ENCODE peak calls at places on chromosomes 12 and 14, in five cellular contexts. Y is spleen, C is uterus, B is A549, D is dorsolateral prefrontal cortex. Z is an unnamed sample.

GRCh38 chr12:119156401-119156800 is 22.3 kb upstream of the HSPB8 start:
- DNase-seq in Y (peak; percentile 71), C (no peak), B (peak; percentile 11), D (no peak), Z (no peak)

GRCh38 chr14:68683326-68683725 is 109.5 kb downstream of the ZFP36L1 start:
- DNase-seq in Y (no peak), C (no peak), B (no peak), D (no peak), Z (no peak)

GRCh38 chr14:34874386-34875030 is 652 bp downstream of the BAZ1A start:
- DNase-seq in Y (peak; percentile 94), C (peak; percentile 37), B (peak; percentile 68), D (no peak), Z (peak; percentile 57)

GRCh38 chr12:130041983-130042812 is 120.1 kb upstream of the FZD10 start:
- DNase-seq in Y (peak; percentile 73), C (no peak), B (no peak), D (peak; percentile 75), Z (peak; percentile 67)

GRCh38 chr12:93689076-93689834 is 12.1 kb downstream of the CRADD start:
- DNase-seq in Y (no peak), C (no peak), B (no peak), D (no peak), Z (no peak)

GRCh38 chr12:111298583-111299436 is 70.1 kb downstream of the PHETA1 start:
- DNase-seq in Y (peak; percentile 84), C (no peak), B (peak; percentile 64), D (no peak), Z (peak; percentile 52)

GRCh38 chr12:14902465-14902864 is 16.8 kb upstream of the MGP start:
- DNase-seq in Y (no peak), C (no peak), B (no peak), D (no peak), Z (no peak)

GRCh38 chr12:100169345-100169744 is 26.7 kb upstream of the BLTP3B start:
- DNase-seq in Y (no peak), C (no peak), B (no peak), D (no peak), Z (no peak)

GRCh38 chr12:31728289-31728916 is 418 bp downstream of the AMN1 start:
- DNase-seq in Y (no peak), C (no peak), B (peak; percentile 52), D (peak; percentile 54), Z (peak; percentile 73)

GRCh38 chr14:44029933-44030332 is 477.1 kb downstream of the FSCB start:
- DNase-seq in Y (no peak), C (no peak), B (no peak), D (no peak), Z (no peak)

GRCh38 chr12:91037301-91037700 is 20.5 kb downstream of the KERA start:
- DNase-seq in Y (no peak), C (no peak), B (no peak), D (no peak), Z (no peak)

GRCh38 chr14:92451245-92451644 is 62.3 kb upstream of the RIN3 start:
- DNase-seq in Y (peak; percentile 44), C (no peak), B (no peak), D (no peak), Z (no peak)

DNA sequence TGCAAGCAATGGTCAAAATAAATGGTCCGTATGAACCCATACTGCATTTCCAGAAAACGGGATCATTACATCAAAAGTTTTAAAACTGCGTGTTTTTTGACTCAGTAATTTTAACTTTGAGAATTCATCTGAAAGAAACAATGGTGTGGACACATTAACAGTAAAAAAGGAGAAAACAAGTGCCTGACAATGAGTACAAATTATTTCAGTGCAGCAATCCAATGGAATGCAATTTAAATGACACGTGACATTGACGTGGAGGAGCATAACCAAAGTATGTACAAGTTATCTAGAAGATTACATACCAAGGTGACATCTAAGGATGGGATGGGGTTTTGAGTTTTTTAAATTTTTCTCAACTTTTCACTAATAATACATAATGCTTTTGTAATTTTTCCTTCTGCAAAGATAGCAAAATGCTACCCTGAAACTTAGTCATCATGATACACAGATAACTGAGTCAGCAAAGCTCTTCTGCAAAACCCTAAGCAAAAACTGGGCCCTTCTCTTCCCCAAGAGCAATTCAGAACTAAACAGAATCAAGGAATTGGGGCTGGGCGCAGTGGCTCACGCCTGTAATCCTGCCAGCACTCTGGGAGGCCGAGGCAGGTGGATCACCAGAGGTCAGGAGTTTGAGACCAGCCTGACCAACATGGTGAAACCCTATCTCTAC is 20.4 kb downstream of the HNRNPC start:
- DNase-seq in Y (no peak), C (no peak), B (no peak), D (no peak), Z (no peak)
- H3K27ac ChIP-seq in Y (no peak overlapping the region), C (no peak overlapping the region), B (no peak overlapping the region), D (no peak overlapping the region), Z (no peak overlapping the region)

GRCh38 chr12:97854477-97854876 is 391.9 kb downstream of the RMST start:
- DNase-seq in Y (no peak), C (no peak), B (no peak), D (no peak), Z (no peak)
- TF ChIP-seq CTCF in Y (no peak), C (no peak), B (no peak), D (no peak), Z (no peak)

GRCh38 chr14:89359477-89360222 is 57.4 kb downstream of the FOXN3 start:
- DNase-seq in Y (no peak), C (peak; percentile 46), B (no peak), D (no peak), Z (peak; percentile 52)
- H3K27ac ChIP-seq in Y (no peak overlapping the region), C (peak overlapping the region; percentile 53), B (no peak overlapping the region), D (no peak overlapping the region), Z (peak overlapping the region; percentile 38)

GRCh38 chr12:113092478-113093408 is 36.2 kb downstream of the DTX1 start:
- DNase-seq in Y (peak; percentile 90), C (no peak), B (peak; percentile 44), D (no peak), Z (peak; percentile 40)
- TF ChIP-seq CTCF in Y (no peak), C (no peak), B (peak; percentile 52), D (no peak), Z (no peak)

GRCh38 chr12:48356041-48356768 is 5.5 kb upstream of the ZNF641 start:
- DNase-seq in Y (no peak), C (no peak), B (peak; percentile 78), D (no peak), Z (peak; percentile 56)
- H3K27ac ChIP-seq in Y (no peak overlapping the region), C (no peak overlapping the region), B (no peak overlapping the region), D (no peak overlapping the region), Z (peak overlapping the region; percentile 40)

GRCh38 chr12:128613821-128614220 is 209.9 kb downstream of the SLC15A4 start:
- DNase-seq in Y (no peak), C (no peak), B (peak; percentile 26), D (no peak), Z (no peak)

GRCh38 chr12:128607606-128608005 is 216.2 kb downstream of the SLC15A4 start:
- DNase-seq in Y (no peak), C (no peak), B (no peak), D (no peak), Z (no peak)

GRCh38 chr12:128609861-128610260 is 213.9 kb downstream of the SLC15A4 start:
- DNase-seq in Y (no peak), C (no peak), B (no peak), D (no peak), Z (no peak)

GRCh38 chr12:128617304-128617833 is 206.4 kb downstream of the SLC15A4 start:
- DNase-seq in Y (no peak), C (no peak), B (no peak), D (no peak), Z (no peak)

DNA sequence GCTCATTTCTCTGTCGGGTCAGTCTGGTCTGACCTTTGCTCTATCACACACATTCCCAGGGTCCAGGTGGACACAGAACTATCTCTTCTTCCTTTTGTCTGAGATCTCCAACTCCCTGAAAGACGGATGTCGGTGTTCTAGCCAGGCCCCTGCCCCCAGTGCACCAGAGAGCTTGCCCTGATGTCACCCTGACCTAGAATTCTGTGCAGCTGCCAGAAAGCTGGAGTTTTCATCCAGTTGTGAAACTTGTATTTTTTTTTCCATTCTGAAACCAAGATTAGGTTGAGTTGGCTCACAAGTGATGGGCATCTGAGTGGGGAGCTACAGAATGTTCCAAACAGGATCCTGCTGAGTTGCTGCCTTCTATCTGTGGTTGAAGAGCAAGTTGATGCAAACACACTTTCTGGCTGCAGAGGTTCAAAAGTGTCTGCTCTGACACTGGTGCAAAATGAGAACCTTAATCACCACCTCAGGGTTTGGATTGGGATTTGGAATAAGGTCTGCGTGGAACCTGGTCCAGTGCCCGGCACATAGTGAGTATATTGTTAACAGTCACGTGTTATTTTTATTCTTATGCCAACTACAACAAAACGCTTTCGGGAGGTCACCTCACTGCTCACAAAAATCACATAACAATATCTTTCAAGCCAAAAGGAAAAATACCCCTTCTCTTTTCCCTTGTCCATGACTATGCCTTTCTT is 211.5 kb downstream of the SLC15A4 start:
- DNase-seq in Y (no peak), C (peak; percentile 22), B (no peak), D (no peak), Z (no peak)
- TF ChIP-seq CTCF in Y (no peak), C (no peak), B (no peak), D (no peak), Z (no peak)

GRCh38 chr12:65525501-65526141 is 247.1 kb downstream of the MSRB3 start:
- DNase-seq in Y (no peak), C (no peak), B (no peak), D (no peak), Z (no peak)

GRCh38 chr12:65526311-65526710 is 247.8 kb downstream of the MSRB3 start:
- DNase-seq in Y (no peak), C (no peak), B (no peak), D (no peak), Z (no peak)

GRCh38 chr12:65522956-65523857 is 244.7 kb downstream of the MSRB3 start:
- DNase-seq in Y (no peak), C (peak; percentile 27), B (no peak), D (no peak), Z (no peak)

GRCh38 chr12:65528127-65528526 is 249.6 kb downstream of the MSRB3 start:
- DNase-seq in Y (no peak), C (no peak), B (no peak), D (no peak), Z (no peak)

GRCh38 chr12:65524666-65525065 is 246.2 kb downstream of the MSRB3 start:
- DNase-seq in Y (no peak), C (no peak), B (no peak), D (no peak), Z (no peak)
- H3K27ac ChIP-seq in Y (no peak overlapping the region), C (no peak overlapping the region), B (no peak overlapping the region), D (no peak overlapping the region), Z (no peak overlapping the region)

DNA sequence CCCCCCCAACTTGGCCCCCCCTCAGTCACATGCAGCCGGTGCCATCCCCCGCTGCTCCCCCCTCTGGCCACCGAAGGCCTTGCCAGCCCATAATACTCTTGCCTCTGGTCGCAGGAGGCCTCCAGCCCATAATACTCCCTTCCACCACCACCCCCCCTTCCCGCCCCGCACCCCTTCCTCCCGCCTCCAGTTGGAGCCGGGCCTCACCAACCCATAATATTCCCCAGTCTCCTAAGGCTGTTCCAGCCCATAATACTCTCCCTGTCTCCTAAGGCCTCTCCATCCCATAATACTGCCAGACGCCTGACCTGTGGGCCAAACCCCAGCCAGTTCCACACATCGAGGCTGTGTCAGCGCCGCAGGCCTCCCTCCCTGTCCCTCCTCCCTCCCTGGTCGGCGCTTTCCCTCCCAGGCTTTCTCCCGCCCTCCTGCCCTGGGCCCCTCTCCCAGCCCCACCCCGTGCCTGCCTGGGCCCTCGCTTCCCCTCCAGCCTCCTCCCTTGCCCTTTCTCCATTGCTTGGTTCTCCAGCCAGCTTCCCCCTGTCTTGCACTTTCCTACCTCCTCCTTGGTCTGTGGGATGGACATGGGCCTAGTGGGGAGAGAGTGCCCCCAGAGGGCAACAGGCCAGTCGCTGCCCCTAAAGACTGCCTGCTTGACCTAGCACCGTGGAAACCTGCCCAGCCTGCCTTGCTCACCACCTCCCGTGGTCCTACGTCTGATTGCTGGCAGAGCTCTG is 6.8 kb upstream of the CHD4 start:
- DNase-seq in Y (peak; percentile 92), C (peak; percentile 93), B (peak; percentile 90), D (peak; percentile 92), Z (peak; percentile 97)
- TF ChIP-seq CTCF in Y (no peak), C (no peak), B (peak; percentile 4), D (no peak), Z (no peak)

Z was measured in adrenal gland.